ENCODE peak calls at places on chromosomes 4 and X, in four cellular contexts. Y, I, F and E are unnamed samples.

GRCh38 chr4:5711479-5712184 is 631 bp downstream of the EVC start:
- DNase-seq in Y (no peak), I (no peak), F (no peak), E (peak; percentile 15)

GRCh38 chr4:75708218-75708691 is 16.1 kb upstream of the USO1 start:
- DNase-seq in Y (no peak), I (no peak), F (no peak), E (peak; percentile 43)

GRCh38 chrX:1925053-1925481 is 310.2 kb downstream of the ASMT start:
- DNase-seq in Y (no peak), I (no peak), F (no peak), E (no peak)

GRCh38 chr4:181646864-181647263 is 596.3 kb upstream of the TENM3 start:
- DNase-seq in Y (no peak), I (no peak), F (no peak), E (no peak)

GRCh38 chrX:34653811-34654210 is 3.3 kb downstream of the TMEM47 start:
- DNase-seq in Y (no peak), I (no peak), F (no peak), E (no peak)

GRCh38 chrX:24601858-24602257 is 45.3 kb downstream of the PCYT1B start:
- DNase-seq in Y (no peak), I (no peak), F (no peak), E (no peak)

GRCh38 chrX:14027031-14027430 is 2.7 kb downstream of the GEMIN8 start:
- DNase-seq in Y (no peak), I (no peak), F (no peak), E (no peak)

GRCh38 chr4:40915318-40916217 is 165.8 kb downstream of the NSUN7 start:
- DNase-seq in Y (no peak), I (no peak), F (no peak), E (no peak)

GRCh38 chr4:105002278-105002677 is 144.4 kb upstream of the TET2 start:
- DNase-seq in Y (no peak), I (no peak), F (no peak), E (no peak)

GRCh38 chr4:98540803-98541202 is 117.6 kb downstream of the TSPAN5 start:
- DNase-seq in Y (no peak), I (no peak), F (no peak), E (no peak)

GRCh38 chr4:81442479-81443085 is 29.1 kb downstream of the RASGEF1B start:
- DNase-seq in Y (no peak), I (no peak), F (no peak), E (no peak)

GRCh38 chr4:108730579-108730978 is 32.3 kb downstream of the ETNPPL start:
- DNase-seq in Y (no peak), I (no peak), F (no peak), E (peak; percentile 70)

GRCh38 chr4:55172694-55173287 is 47.4 kb upstream of the KDR start:
- DNase-seq in Y (no peak), I (no peak), F (no peak), E (no peak)

GRCh38 chr4:40626183-40626990 is 3.3 kb downstream of the RBM47 start:
- DNase-seq in Y (no peak), I (no peak), F (no peak), E (no peak)

GRCh38 chr4:23373269-23373668 is 516.6 kb downstream of the PPARGC1A start:
- DNase-seq in Y (no peak), I (peak; percentile 16), F (no peak), E (no peak)

DNA sequence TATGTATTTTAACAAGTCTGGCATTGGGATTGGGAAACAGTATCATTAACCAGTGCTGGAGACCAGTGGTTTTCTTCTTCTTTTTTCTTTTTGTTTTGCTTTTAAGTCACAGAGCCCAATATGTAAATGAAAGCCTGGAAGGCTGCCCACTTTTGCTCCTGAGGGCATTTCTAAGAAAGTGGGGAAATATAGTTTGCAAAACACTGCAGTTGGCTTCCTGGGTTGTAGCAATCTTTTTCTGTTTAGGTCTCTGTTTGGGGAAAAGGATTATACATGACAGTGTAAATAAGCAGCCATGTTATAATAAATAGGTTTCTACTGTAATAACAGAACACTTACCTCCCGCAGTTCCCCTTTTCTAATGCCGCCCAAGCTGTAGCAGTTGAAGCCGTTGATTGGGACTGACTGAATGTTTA is 105.5 kb downstream of the TMEM164 start:
- DNase-seq in Y (no peak), I (no peak), F (no peak), E (no peak)
- TF ChIP-seq FOXK2 in Y (no peak), I (no peak), F (no peak), E (no peak)

DNA sequence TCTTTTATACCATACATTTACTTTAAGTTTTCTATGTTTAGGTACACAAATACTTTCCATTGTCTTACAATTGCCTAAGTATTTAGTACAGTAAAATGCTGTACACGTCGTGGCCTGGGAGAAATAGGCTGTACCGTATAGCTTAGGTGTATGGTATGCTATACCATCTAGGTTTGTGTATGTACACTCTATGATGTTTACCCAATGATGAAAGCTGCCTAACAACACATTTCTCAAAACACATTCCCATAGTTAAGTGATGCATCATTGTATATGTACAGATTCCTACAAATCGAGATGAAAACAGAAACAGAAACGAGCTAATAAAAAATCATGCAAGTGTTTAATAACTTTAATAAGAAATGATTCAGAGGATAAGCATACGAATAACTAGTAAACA is 51.6 kb downstream of the SPANXA2 start:
- DNase-seq in Y (no peak), I (no peak), F (no peak), E (no peak)
- TF ChIP-seq FOXK2 in Y (no peak), I (no peak), F (no peak), E (no peak)

DNA sequence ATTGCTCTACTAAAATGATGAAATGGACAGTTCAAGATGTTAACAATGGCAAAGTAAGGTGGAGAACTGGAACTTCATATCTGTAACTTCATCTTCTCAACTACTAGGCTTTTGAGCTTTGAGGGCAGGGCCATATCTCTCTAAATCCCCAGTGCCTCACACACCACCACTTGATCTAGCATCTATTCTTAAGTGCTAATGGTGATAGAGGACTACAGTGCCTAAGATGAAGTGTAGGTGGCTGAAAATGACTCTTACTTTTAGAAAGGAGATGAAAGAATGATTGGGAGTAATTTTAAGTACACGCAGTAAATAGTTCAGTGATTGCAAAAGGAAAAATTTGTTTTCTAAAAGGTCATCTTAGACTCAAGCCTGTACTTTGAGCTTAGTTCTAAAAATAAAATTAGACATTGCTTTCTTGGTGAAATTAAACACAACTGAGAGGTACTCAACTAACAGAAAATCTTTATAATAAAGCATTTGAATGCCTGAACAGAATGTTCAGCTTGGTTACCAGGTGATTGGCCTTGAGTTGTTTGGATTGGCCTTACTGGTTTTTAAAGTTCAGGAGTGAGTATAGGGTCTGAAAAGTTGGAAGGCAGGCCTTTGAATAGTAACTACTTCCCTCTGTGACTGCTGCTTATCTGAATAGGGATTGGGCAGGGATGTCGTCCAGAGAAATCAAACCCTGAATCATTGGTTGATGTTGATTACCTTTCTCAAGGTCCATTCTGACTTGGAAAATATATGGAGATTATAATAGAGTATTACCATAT is 45.4 kb downstream of the DIAPH2 start:
- DNase-seq in Y (no peak), I (no peak), F (no peak), E (no peak)
- TF ChIP-seq FOXK2 in Y (no peak), I (no peak), F (no peak), E (no peak)

GRCh38 chrX:108437789-108438623 is at the start of gene COL4A6:
- DNase-seq in Y (peak; percentile 56), I (peak; percentile 13), F (no peak), E (peak; percentile 23)
- TF ChIP-seq FOXK2 in Y (no peak), I (no peak), F (no peak), E (no peak)

GRCh38 chr4:69321153-69321729 is 41.0 kb downstream of the UGT2B28 start:
- DNase-seq in Y (no peak), I (no peak), F (no peak), E (no peak)
- TF ChIP-seq FOXK2 in Y (no peak), I (no peak), F (no peak), E (no peak)

GRCh38 chr4:18593297-18594002 is 571.9 kb upstream of the LCORL start:
- DNase-seq in Y (peak; percentile 69), I (peak; percentile 66), F (peak; percentile 7), E (peak; percentile 66)
- TF ChIP-seq FOXK2 in Y (no peak), I (no peak), F (no peak), E (no peak)

DNA sequence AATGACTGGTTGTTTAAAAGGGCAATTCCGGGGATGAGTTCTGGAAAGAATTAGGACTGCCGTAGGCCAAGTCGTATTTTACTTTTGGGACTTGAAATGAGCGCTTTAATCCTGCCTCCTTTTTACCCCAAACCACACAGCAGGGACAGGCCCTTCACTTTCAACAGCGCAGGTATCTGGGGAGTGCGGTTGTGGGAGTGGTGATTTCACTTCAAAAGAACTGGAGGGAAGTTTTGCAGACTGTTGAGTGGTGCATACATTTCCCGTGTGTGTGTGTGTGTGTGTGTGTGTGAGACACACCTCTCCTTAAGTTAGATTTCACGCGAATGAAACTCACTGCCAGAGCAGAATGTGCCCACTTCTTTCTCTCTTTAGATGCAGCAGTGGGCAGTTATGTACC is 2.8 kb downstream of the NHS start:
- DNase-seq in Y (no peak), I (no peak), F (no peak), E (no peak)
- TF ChIP-seq FOXK2 in Y (no peak), I (no peak), F (no peak), E (no peak)

GRCh38 chrX:103063191-103063845 is 653 bp downstream of the BEX1 start:
- DNase-seq in Y (no peak), I (peak; percentile 14), F (no peak), E (peak; percentile 9)
- TF ChIP-seq FOXK2 in Y (no peak), I (no peak), F (no peak), E (no peak)

GRCh38 chr4:15681067-15681371 is 608 bp upstream of the FAM200B start:
- DNase-seq in Y (no peak), I (no peak), F (no peak), E (no peak)
- TF ChIP-seq FOXK2 in Y (no peak), I (no peak), F (no peak), E (no peak)